ENCODE peak calls at places on chromosomes 3 and 15, in six cellular contexts. One of them, this sample, is unnamed.

GRCh38 chr3:195046441-195046840 is 224.5 kb downstream of the XXYLT1 start:
- DNase-seq in activated T-helper 2 cell treated with anti-CD3 and anti-CD28 coated beads, Interferon-gamma antibody, Interleukin-2, Interleukin-4, amounts not matched to agents 10 μg/mL and 5 μg/mL and 100 μg/mL, durations not matched to agents 14 hours and 24 hours and 36 hours: no peak
- DNase-seq in GM23338: no peak
- DNase-seq in IMR-90: no peak
- DNase-seq in sciatic nerve: peak; percentile 35
- DNase-seq in iris pigment epithelial cell: no peak
- DNase-seq in this sample: peak; percentile 65

GRCh38 chr3:14423963-14424362 is 21.6 kb downstream of the SLC6A6 start:
- DNase-seq in activated T-helper 2 cell treated with anti-CD3 and anti-CD28 coated beads, Interferon-gamma antibody, Interleukin-2, Interleukin-4, amounts not matched to agents 10 μg/mL and 5 μg/mL and 100 μg/mL, durations not matched to agents 14 hours and 24 hours and 36 hours: no peak
- DNase-seq in GM23338: no peak
- DNase-seq in IMR-90: peak; percentile 54
- DNase-seq in sciatic nerve: no peak
- DNase-seq in iris pigment epithelial cell: no peak
- DNase-seq in this sample: no peak

GRCh38 chr15:81160312-81161214 is 26.5 kb downstream of the CFAP161 start:
- DNase-seq in activated T-helper 2 cell treated with anti-CD3 and anti-CD28 coated beads, Interferon-gamma antibody, Interleukin-2, Interleukin-4, amounts not matched to agents 10 μg/mL and 5 μg/mL and 100 μg/mL, durations not matched to agents 14 hours and 24 hours and 36 hours: no peak
- DNase-seq in GM23338: no peak
- DNase-seq in IMR-90: peak; percentile 95
- DNase-seq in sciatic nerve: peak; percentile 70
- DNase-seq in iris pigment epithelial cell: peak; percentile 71
- DNase-seq in this sample: peak; percentile 76

GRCh38 chr15:71375934-71376333 is 260.7 kb downstream of the THSD4 start:
- DNase-seq in activated T-helper 2 cell treated with anti-CD3 and anti-CD28 coated beads, Interferon-gamma antibody, Interleukin-2, Interleukin-4, amounts not matched to agents 10 μg/mL and 5 μg/mL and 100 μg/mL, durations not matched to agents 14 hours and 24 hours and 36 hours: no peak
- DNase-seq in GM23338: no peak
- DNase-seq in IMR-90: peak; percentile 36
- DNase-seq in sciatic nerve: no peak
- DNase-seq in iris pigment epithelial cell: no peak
- DNase-seq in this sample: no peak

GRCh38 chr3:36373084-36373483 is 7.2 kb upstream of the STAC start:
- DNase-seq in activated T-helper 2 cell treated with anti-CD3 and anti-CD28 coated beads, Interferon-gamma antibody, Interleukin-2, Interleukin-4, amounts not matched to agents 10 μg/mL and 5 μg/mL and 100 μg/mL, durations not matched to agents 14 hours and 24 hours and 36 hours: no peak
- DNase-seq in GM23338: no peak
- DNase-seq in IMR-90: peak; percentile 7
- DNase-seq in sciatic nerve: no peak
- DNase-seq in iris pigment epithelial cell: peak; percentile 51
- DNase-seq in this sample: no peak

GRCh38 chr3:171329759-171330158 is 130.4 kb downstream of the TNIK start:
- DNase-seq in activated T-helper 2 cell treated with anti-CD3 and anti-CD28 coated beads, Interferon-gamma antibody, Interleukin-2, Interleukin-4, amounts not matched to agents 10 μg/mL and 5 μg/mL and 100 μg/mL, durations not matched to agents 14 hours and 24 hours and 36 hours: no peak
- DNase-seq in GM23338: no peak
- DNase-seq in IMR-90: no peak
- DNase-seq in sciatic nerve: no peak
- DNase-seq in iris pigment epithelial cell: no peak
- DNase-seq in this sample: no peak

GRCh38 chr3:10762116-10762515 is 53.9 kb upstream of the SLC6A11 start:
- DNase-seq in activated T-helper 2 cell treated with anti-CD3 and anti-CD28 coated beads, Interferon-gamma antibody, Interleukin-2, Interleukin-4, amounts not matched to agents 10 μg/mL and 5 μg/mL and 100 μg/mL, durations not matched to agents 14 hours and 24 hours and 36 hours: no peak
- DNase-seq in GM23338: no peak
- DNase-seq in IMR-90: no peak
- DNase-seq in sciatic nerve: no peak
- DNase-seq in iris pigment epithelial cell: no peak
- DNase-seq in this sample: no peak

GRCh38 chr3:102979682-102980378 is 545.0 kb downstream of the ZPLD1 start:
- DNase-seq in activated T-helper 2 cell treated with anti-CD3 and anti-CD28 coated beads, Interferon-gamma antibody, Interleukin-2, Interleukin-4, amounts not matched to agents 10 μg/mL and 5 μg/mL and 100 μg/mL, durations not matched to agents 14 hours and 24 hours and 36 hours: no peak
- DNase-seq in GM23338: no peak
- DNase-seq in IMR-90: peak; percentile 84
- DNase-seq in sciatic nerve: peak; percentile 84
- DNase-seq in iris pigment epithelial cell: peak; percentile 95
- DNase-seq in this sample: peak; percentile 78

GRCh38 chr3:4507010-4507596 is 14.0 kb downstream of the ITPR1 start:
- DNase-seq in activated T-helper 2 cell treated with anti-CD3 and anti-CD28 coated beads, Interferon-gamma antibody, Interleukin-2, Interleukin-4, amounts not matched to agents 10 μg/mL and 5 μg/mL and 100 μg/mL, durations not matched to agents 14 hours and 24 hours and 36 hours: no peak
- DNase-seq in GM23338: no peak
- DNase-seq in IMR-90: peak; percentile 5
- DNase-seq in sciatic nerve: no peak
- DNase-seq in iris pigment epithelial cell: no peak
- DNase-seq in this sample: no peak

GRCh38 chr15:60390931-60391501 is 6.8 kb downstream of the ANXA2 start:
- DNase-seq in activated T-helper 2 cell treated with anti-CD3 and anti-CD28 coated beads, Interferon-gamma antibody, Interleukin-2, Interleukin-4, amounts not matched to agents 10 μg/mL and 5 μg/mL and 100 μg/mL, durations not matched to agents 14 hours and 24 hours and 36 hours: no peak
- DNase-seq in GM23338: peak; percentile 61
- DNase-seq in IMR-90: peak; percentile 83
- DNase-seq in sciatic nerve: no peak
- DNase-seq in iris pigment epithelial cell: peak; percentile 94
- DNase-seq in this sample: no peak

GRCh38 chr15:94266789-94267188 is 35.4 kb downstream of the MCTP2 start:
- DNase-seq in activated T-helper 2 cell treated with anti-CD3 and anti-CD28 coated beads, Interferon-gamma antibody, Interleukin-2, Interleukin-4, amounts not matched to agents 10 μg/mL and 5 μg/mL and 100 μg/mL, durations not matched to agents 14 hours and 24 hours and 36 hours: no peak
- DNase-seq in GM23338: no peak
- DNase-seq in IMR-90: no peak
- DNase-seq in sciatic nerve: no peak
- DNase-seq in iris pigment epithelial cell: no peak
- DNase-seq in this sample: no peak